ENCODE peak calls at places on chromosome 10, in seven cellular contexts. K is astrocyte of the cerebellum, S is cardiac fibroblast, W is psoas muscle, H is stomach, E is lower lobe of right lung, A is tibial nerve. Q is an unnamed sample.

GRCh38 chr10:123567984-123568745 is 98.0 kb upstream of the GPR26 start:
- DNase-seq in K (no peak), S (no peak), W (no peak), H (no peak), E (no peak), A (no peak), Q (no peak)

GRCh38 chr10:4131407-4132215 is 346.6 kb upstream of the KLF6 start:
- DNase-seq in K (peak), S (peak), W (no peak), H (no peak), E (no peak), A (no peak), Q (no peak)

GRCh38 chr10:133608855-133609254 is 17.7 kb downstream of the FRG2B start:
- DNase-seq in K (no peak), S (peak), W (no peak), H (no peak), E (no peak), A (no peak), Q (no peak)

GRCh38 chr10:24240001-24240751 is 31.2 kb downstream of the KIAA1217 start:
- DNase-seq in K (no peak), S (peak), W (no peak), H (no peak), E (no peak), A (no peak), Q (no peak)

GRCh38 chr10:36711371-36711770 is 414.0 kb upstream of the ANKRD30A start:
- DNase-seq in K (no peak), S (no peak), W (no peak), H (no peak), E (no peak), A (no peak), Q (no peak)

GRCh38 chr10:75294031-75294437 is 58.3 kb upstream of the COMTD1 start:
- DNase-seq in K (no peak), S (no peak), W (no peak), H (no peak), E (no peak), A (no peak), Q (no peak)

GRCh38 chr10:28951484-28951883 is 274.2 kb downstream of the BAMBI start:
- DNase-seq in K (no peak), S (no peak), W (no peak), H (no peak), E (no peak), A (no peak), Q (no peak)

GRCh38 chr10:124394583-124394982 is 24.1 kb downstream of the OAT start:
- DNase-seq in K (no peak), S (no peak), W (no peak), H (no peak), E (no peak), A (no peak), Q (no peak)

GRCh38 chr10:11806706-11807105 is 16.4 kb upstream of the PROSER2 start:
- DNase-seq in K (no peak), S (no peak), W (no peak), H (no peak), E (no peak), A (no peak), Q (no peak)

GRCh38 chr10:83545901-83546391 is 593.4 kb upstream of the GHITM start:
- DNase-seq in K (no peak), S (peak), W (no peak), H (no peak), E (no peak), A (no peak), Q (no peak)

GRCh38 chr10:188546-188945 is 53.3 kb downstream of the ZMYND11 start:
- DNase-seq in K (no peak), S (no peak), W (no peak), H (no peak), E (no peak), A (no peak), Q (no peak)

GRCh38 chr10:132920101-132920925 is 22.1 kb downstream of the CFAP46 start:
- DNase-seq in K (no peak), S (no peak), W (peak), H (no peak), E (peak), A (no peak), Q (no peak)

GRCh38 chr10:31769564-31769963 is 159.1 kb downstream of the ARHGAP12 start:
- DNase-seq in K (no peak), S (no peak), W (no peak), H (no peak), E (no peak), A (no peak), Q (no peak)

DNA sequence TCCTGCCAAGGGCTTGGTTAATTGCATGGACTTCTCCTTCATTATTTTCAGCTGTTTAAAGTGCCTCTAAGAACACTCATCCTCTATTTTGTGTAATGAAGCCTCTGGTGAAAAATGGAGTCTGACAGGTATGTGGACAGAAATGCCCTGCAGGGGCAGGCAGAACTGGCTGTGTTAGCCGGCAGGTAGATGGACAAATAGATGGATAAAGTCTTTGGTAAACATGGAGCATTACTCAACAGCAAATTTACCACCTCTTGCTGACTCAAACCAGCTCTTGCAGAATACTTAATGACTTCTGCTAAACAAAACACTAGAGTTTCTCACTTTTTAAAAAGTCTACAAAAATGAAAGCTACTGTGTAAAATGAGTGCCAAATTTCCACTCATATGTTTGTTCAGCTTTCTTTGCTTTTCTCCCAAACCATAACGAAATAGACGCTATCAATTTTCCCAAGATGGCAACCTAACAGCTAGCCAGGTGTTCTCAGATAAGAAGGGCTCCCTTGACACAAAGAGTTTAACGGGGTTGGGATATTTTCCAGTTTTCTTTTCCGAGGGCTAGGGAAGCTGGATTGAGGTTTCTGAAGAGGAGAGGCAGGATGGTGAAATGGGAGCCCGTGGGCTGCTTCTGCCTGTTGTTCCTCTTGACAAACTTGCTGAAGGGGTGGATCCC is 71.9 kb upstream of the HABP2 start:
- DNase-seq in K (no peak), S (no peak), W (no peak), H (peak), E (peak), A (no peak), Q (no peak)
- TF ChIP-seq CTCF in K (no peak), S (no peak), W (no peak), H (no peak), E (no peak), A (no peak), Q (no peak)

DNA sequence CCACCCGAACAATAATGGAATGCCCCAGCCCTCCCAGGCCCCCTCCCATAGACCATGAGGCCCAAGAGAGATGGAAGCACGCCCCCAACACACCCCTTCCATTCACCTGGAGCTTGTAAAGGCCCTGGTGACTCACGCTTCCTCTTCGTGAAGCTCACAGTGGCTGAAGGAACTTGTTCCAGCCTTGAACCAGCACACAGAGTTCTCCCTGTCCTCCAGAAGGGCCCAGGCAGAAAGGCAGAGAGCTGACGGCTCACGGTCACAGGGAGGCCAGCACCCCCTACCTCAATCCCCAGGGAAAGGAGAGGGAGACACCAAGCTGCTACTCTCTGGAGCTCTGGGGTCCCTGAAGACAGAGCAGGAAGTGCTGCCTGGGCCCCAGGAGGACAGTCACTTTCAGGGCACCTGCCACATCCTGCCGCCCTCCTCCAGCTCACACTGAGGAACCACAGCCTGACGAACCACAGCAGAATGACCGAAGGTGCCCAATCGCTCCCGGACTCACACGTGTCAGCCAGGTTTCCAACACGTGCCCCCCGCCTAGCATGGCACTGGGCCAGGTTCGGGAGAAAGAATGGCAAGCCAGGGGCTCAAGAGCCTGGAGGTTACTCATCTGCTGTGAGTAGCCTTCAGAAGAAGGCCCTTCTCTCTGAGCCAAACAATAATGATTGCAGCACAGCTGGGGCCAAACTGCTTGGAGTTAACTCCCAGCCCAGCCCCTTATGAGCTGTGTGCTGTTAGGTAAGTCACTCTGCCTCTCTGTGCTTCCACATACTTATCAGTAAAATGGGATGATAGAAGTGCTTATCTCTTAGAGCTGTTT is 52.8 kb downstream of the DLG5 start:
- DNase-seq in K (peak), S (peak), W (peak), H (peak), E (no peak), A (no peak), Q (peak)
- H3K4me3 ChIP-seq in K (no peak), S (no peak), W (no peak), H (no peak), E (no peak), A (no peak), Q (peak)

GRCh38 chr10:126224967-126225671 is 163.2 kb downstream of the ADAM12 start:
- DNase-seq in K (no peak), S (no peak), W (no peak), H (no peak), E (no peak), A (no peak), Q (no peak)

GRCh38 chr10:126225672-126226007 is 162.6 kb downstream of the ADAM12 start:
- DNase-seq in K (no peak), S (peak), W (no peak), H (no peak), E (no peak), A (no peak), Q (no peak)

GRCh38 chr10:126222736-126223511 is 165.4 kb downstream of the ADAM12 start:
- DNase-seq in K (no peak), S (peak), W (no peak), H (no peak), E (no peak), A (no peak), Q (no peak)

GRCh38 chr10:126221874-126222273 is 166.4 kb downstream of the ADAM12 start:
- DNase-seq in K (no peak), S (no peak), W (no peak), H (no peak), E (no peak), A (no peak), Q (no peak)

DNA sequence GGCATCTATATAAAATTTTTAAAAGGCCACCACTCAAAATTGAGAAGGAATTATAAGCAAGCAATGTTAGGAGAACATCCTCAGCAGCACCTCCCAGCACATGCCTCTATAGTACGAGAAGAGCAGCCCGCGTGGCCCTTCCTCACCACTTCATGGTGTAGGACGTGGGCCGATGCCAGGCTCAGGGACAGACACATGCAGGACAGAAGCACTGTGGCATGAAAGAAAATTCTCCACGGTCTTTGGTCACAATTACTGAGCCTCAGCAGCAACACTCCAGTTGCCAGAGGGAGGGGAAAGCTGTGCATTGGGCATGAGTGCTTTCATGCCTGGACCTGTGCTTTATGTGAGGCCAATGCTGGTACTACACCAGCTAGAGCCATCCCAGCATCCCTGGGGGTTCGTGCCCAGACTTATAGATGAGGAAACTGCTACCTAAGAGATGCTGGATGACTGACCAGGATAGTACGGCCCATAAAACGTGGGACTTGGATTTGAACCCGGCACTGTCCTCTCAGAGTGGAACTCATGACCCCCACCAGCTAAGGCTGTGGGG is 164.7 kb downstream of the ADAM12 start:
- DNase-seq in K (no peak), S (no peak), W (no peak), H (no peak), E (no peak), A (no peak), Q (no peak)
- TF ChIP-seq CTCF in K (no peak), S (no peak), W (no peak), H (no peak), E (no peak), A (no peak), Q (no peak)

GRCh38 chr10:93074137-93074596 is 474 bp downstream of the CYP26A1 start:
- DNase-seq in K (no peak), S (no peak), W (no peak), H (no peak), E (no peak), A (no peak), Q (no peak)

GRCh38 chr10:93072225-93072712 is 1.4 kb upstream of the CYP26A1 start:
- DNase-seq in K (no peak), S (no peak), W (no peak), H (no peak), E (no peak), A (no peak), Q (no peak)

GRCh38 chr10:93071674-93072224 is 1.9 kb upstream of the CYP26A1 start:
- DNase-seq in K (no peak), S (no peak), W (peak), H (no peak), E (peak), A (no peak), Q (no peak)

GRCh38 chr10:93073539-93074136 is at the start of gene CYP26A1:
- DNase-seq in K (no peak), S (no peak), W (peak), H (no peak), E (no peak), A (no peak), Q (no peak)

DNA sequence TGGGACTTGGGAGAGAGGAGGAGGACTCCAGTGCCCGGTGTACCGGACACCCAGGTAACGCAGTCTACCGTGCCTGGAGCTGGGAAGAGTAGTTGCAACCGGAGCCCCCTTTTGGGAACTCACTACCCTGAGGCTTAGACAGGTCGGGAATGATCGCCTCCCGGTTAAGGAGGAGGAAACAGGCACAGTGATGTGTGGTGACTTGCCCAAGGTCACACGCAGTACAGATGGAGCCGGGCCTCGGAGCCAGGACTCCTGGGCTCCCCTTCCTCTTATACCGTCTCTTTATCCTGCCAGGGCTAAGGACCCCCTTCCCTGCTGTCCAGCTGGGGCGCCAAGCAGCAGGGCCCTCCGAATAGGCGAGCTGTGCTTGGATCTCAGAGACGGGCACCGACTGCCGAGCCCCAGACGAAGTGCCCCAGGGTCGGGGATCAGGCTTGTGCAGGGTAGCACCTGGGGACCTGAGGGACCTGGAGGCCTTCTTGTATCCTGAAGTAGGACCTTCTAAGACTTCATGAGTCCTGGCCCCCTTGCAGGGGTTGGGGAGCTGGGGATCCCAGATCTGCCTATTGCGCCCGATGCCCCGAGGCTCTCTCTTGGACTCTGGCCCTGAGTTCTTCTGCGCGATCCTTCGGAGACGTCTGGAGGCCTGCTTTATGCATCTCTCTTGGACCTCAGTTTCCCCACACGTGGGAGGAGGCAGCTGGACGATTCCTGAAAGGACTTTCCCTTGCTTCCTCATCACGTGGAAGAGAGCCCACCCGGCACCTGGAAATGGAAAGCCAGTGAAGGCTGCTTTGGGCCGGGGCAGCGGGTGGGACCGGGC is 767 bp upstream of the CYP26A1 start:
- DNase-seq in K (no peak), S (no peak), W (no peak), H (no peak), E (no peak), A (no peak), Q (no peak)
- H3K4me3 ChIP-seq in K (peak), S (no peak), W (peak), H (peak), E (peak), A (peak), Q (peak)

GRCh38 chr10:47358457-47358856 is 10.3 kb downstream of the RBP3 start:
- DNase-seq in K (no peak), S (no peak), W (peak), H (no peak), E (no peak), A (no peak), Q (no peak)

GRCh38 chr10:47359101-47359500 is 10.9 kb downstream of the RBP3 start:
- DNase-seq in K (no peak), S (no peak), W (peak), H (no peak), E (no peak), A (no peak), Q (no peak)

GRCh38 chr10:47356708-47357107 is 8.5 kb downstream of the RBP3 start:
- DNase-seq in K (no peak), S (no peak), W (no peak), H (no peak), E (no peak), A (no peak), Q (no peak)

GRCh38 chr10:47357911-47358310 is 9.7 kb downstream of the RBP3 start:
- DNase-seq in K (no peak), S (no peak), W (peak), H (no peak), E (no peak), A (no peak), Q (no peak)

GRCh38 chr10:47357131-47357582 is 9.0 kb downstream of the RBP3 start:
- DNase-seq in K (no peak), S (no peak), W (peak), H (no peak), E (no peak), A (no peak), Q (no peak)
- TF ChIP-seq CTCF in K (no peak), S (no peak), W (no peak), H (no peak), E (no peak), A (no peak), Q (no peak)

GRCh38 chr10:1413823-1414222 is 323.5 kb downstream of the ADARB2 start:
- DNase-seq in K (no peak), S (no peak), W (no peak), H (peak), E (no peak), A (no peak), Q (no peak)
- H3K4me3 ChIP-seq in K (no peak), S (no peak), W (no peak), H (no peak), E (no peak), A (no peak), Q (no peak)

DNA sequence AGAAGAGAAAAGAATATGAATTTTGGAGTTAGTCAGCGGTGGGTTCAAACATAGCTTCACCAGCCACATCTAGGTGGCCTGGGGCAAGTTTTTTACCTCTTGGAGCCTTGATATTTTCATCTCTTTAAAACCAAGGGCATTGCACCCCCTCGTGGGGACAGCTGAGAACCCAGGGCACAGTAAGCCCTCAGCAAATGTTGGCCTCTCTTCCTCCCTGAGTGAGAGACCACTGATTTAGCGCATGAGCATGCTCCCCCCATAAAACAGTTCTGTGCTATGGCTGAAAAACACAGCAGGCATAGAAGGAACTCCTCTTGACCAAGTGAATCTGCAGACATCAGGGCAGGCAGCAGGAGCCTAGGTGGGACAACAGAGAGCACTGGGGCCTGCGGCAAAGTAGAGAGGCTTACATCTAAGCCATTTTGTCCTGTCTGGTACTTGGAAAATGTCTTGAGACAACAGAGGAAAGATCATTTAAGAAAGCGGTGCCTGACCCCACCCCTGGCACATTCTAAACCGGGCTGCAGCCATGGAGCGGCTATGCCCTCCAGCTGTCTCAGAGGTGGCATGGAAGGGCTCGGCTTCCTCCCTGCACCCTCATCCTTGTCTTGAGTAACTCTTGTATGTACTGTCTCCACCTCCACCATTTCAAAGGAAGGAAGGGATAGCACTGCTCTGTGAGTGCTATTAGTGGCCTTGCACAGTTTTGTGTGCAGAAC is 94.7 kb downstream of the ARHGAP22 start:
- DNase-seq in K (no peak), S (peak), W (no peak), H (peak), E (no peak), A (no peak), Q (no peak)
- TF ChIP-seq CTCF in K (peak), S (peak), W (peak), H (no peak), E (no peak), A (no peak), Q (peak)

DNA sequence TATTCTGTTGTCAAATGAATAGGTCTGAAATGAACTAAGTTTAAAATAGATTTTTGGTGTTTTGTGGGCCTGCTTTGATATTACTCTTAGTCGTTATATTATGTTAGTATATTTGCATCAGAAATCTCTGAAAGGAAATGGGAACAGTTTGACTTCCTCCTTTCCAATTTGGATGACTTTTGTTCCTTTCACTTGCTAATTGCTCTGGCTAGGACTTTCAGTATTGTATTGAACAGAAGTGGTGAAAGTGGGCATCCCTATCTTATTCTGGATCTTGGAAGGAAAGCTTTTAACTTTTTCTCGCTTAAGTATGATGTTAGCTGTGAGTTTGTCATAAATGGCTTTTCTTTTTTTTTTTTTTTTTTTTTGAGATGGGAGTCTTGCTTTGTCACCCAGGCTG is 273.6 kb upstream of the DKK1 start:
- DNase-seq in K (no peak), S (no peak), W (no peak), H (no peak), E (no peak), A (no peak), Q (no peak)
- H3K4me3 ChIP-seq in K (no peak), S (no peak), W (no peak), H (no peak), E (no peak), A (no peak), Q (no peak)

GRCh38 chr10:61465216-61465496 is 12.0 kb upstream of the TMEM26 start:
- DNase-seq in K (no peak), S (no peak), W (no peak), H (no peak), E (no peak), A (no peak), Q (no peak)
- TF ChIP-seq CTCF in K (peak), S (peak), W (no peak), H (no peak), E (no peak), A (no peak), Q (peak)

GRCh38 chr10:42519761-42520460 is 118.5 kb downstream of the ZNF33B start:
- DNase-seq in K (no peak), S (no peak), W (no peak), H (no peak), E (no peak), A (no peak), Q (no peak)
- H3K4me3 ChIP-seq in K (no peak), S (no peak), W (no peak), H (no peak), E (no peak), A (no peak), Q (no peak)